ENCODE peak calls at places on chromosomes 4 and X, in six cellular contexts. H is testis, W is heart left ventricle, O is IMR-90, X is adrenal gland, T is HCT116. B is an unnamed sample.

GRCh38 chr4:7151668-7152227 is 40.6 kb upstream of the SORCS2 start:
- DNase-seq in H (no peak), X (no peak), O (no peak), W (no peak), T (no peak), B (no peak)

GRCh38 chr4:66034671-66035070 is 364.4 kb upstream of the EPHA5 start:
- DNase-seq in O (no peak), W (no peak), X (no peak), T (no peak), H (no peak), B (no peak)

GRCh38 chr4:161577604-161578301 is 586.0 kb downstream of the FSTL5 start:
- DNase-seq in W (no peak), X (no peak), O (peak; percentile 33), T (no peak), H (no peak), B (no peak)

GRCh38 chr4:128770807-128771206 is 38.7 kb upstream of the JADE1 start:
- DNase-seq in H (no peak), T (no peak), O (no peak), X (no peak), W (no peak), B (no peak)

GRCh38 chrX:92270936-92271655 is 491.9 kb downstream of the PCDH11X start:
- DNase-seq in T (no peak), H (no peak), X (no peak), O (no peak), W (no peak), B (no peak)

GRCh38 chrX:63930140-63930539 is 145.1 kb upstream of the ARHGEF9 start:
- DNase-seq in T (peak; percentile 10), W (no peak), X (no peak), H (peak; percentile 12), O (no peak), B (no peak)

GRCh38 chr4:1309261-1310010 is 19.7 kb downstream of the MAEA start:
- DNase-seq in T (no peak), O (peak; percentile 94), H (peak; percentile 94), X (peak; percentile 90), W (peak; percentile 88), B (peak; percentile 93)

GRCh38 chrX:25219480-25219879 is 203.7 kb upstream of the ARX start:
- DNase-seq in X (no peak), O (no peak), H (no peak), W (no peak), T (no peak), B (no peak)

GRCh38 chr4:5894266-5894665 is 1.4 kb upstream of the CRMP1 start:
- DNase-seq in W (no peak), O (no peak), H (no peak), T (no peak), X (no peak), B (no peak)

GRCh38 chrX:150566734-150567182 is 1.7 kb upstream of the MTM1 start:
- DNase-seq in H (no peak), T (no peak), O (no peak), W (no peak), X (no peak), B (no peak)
- H3K4me3 ChIP-seq in H (no peak overlapping the region), T (no peak overlapping the region), O (no peak overlapping the region), W (no peak overlapping the region), X (no peak overlapping the region), B (no peak overlapping the region)

DNA sequence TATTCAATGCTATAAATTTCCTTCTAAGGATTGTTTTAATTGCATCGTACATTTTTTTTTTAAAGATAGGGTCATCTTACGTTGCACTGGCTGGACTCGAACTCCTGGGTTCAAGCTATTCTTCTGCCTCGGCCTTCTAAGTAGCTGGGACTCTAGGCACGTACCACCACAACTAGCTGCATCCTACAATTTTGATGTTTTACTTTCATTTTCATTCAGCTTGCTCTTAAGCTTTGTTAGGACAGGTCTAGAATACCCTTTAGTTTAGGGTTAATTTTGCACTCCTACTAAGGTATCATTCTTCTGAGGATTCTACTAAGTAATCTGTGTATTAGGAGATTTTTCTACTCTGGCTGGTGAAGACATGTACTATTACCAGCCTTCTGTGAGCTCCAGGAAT is 50.2 kb upstream of the C1GALT1C1 start:
- DNase-seq in T (no peak), H (no peak), X (no peak), W (no peak), O (no peak), B (no peak)
- H3K4me1 ChIP-seq in T (no peaks in the 10 kb centered on the region), H (no peaks in the 10 kb centered on the region), X (no peaks in the 10 kb centered on the region), W (no peaks in the 10 kb centered on the region), O (no peaks in the 10 kb centered on the region), B (no peaks in the 10 kb centered on the region)

DNA sequence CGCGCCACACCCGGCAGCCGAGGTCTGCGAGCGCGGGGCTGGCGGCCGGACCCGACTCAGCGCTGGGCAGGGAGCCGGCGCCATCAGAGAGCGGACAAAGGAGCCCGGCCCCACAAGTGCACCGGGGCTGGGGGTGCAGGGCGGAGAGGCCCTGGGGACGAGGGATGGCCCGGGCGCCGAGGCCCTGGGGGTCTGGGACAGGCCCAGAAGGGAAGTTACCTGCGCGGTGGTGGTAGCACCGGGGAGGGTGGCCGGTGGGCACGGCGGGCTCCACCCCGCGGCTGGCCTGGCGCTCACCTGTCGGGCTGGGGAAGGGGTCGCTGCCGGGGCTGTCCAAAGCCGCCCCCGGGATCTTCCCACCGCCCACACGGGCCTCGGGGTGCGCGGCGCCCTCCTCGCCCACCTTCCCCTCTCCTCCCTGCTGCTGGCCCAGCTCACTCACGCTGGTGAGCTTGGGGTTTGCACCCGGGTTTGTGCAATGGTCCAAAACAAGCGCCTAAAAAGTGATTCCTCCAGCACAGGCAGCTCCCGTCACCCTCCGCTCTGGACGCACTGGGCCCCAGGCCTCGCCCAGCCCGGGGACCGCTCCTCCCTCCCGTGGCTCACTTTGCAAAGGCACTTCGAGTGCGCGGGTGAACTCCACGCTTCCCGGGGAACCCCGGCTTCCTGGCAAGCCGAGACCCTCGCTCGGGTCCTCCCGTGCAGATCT is at the start of gene CTPS2:
- DNase-seq in H (peak; percentile 55), X (peak; percentile 58), W (peak; percentile 54), T (no peak), O (peak; percentile 48), B (peak; percentile 81)
- TF ChIP-seq POLR2A in H (no peak), X (peak; percentile 73), W (no peak), T (no peak), O (no peak), B (peak; percentile 69)

GRCh38 chr4:88230953-88231835 is 53.2 kb downstream of the PPM1K start:
- DNase-seq in H (peak; percentile 32), X (no peak), W (no peak), T (no peak), O (peak; percentile 20), B (no peak)
- H3K4me3 ChIP-seq in H (peak overlapping the region; percentile 40), X (peak overlapping the region; percentile 44), W (peak overlapping the region; percentile 23), T (no peak overlapping the region), O (peak overlapping the region; percentile 43), B (no peak overlapping the region)

GRCh38 chr4:3690576-3691152 is 75.5 kb upstream of the ADRA2C start:
- DNase-seq in O (no peak), T (no peak), H (no peak), X (no peak), W (no peak), B (no peak)
- H3K4me1 ChIP-seq in O (no peaks in the 10 kb centered on the region), T (no peaks in the 10 kb centered on the region), H (no peaks in the 10 kb centered on the region), X (no peaks in the 10 kb centered on the region), W (no peaks in the 10 kb centered on the region), B (no peaks in the 10 kb centered on the region)

DNA sequence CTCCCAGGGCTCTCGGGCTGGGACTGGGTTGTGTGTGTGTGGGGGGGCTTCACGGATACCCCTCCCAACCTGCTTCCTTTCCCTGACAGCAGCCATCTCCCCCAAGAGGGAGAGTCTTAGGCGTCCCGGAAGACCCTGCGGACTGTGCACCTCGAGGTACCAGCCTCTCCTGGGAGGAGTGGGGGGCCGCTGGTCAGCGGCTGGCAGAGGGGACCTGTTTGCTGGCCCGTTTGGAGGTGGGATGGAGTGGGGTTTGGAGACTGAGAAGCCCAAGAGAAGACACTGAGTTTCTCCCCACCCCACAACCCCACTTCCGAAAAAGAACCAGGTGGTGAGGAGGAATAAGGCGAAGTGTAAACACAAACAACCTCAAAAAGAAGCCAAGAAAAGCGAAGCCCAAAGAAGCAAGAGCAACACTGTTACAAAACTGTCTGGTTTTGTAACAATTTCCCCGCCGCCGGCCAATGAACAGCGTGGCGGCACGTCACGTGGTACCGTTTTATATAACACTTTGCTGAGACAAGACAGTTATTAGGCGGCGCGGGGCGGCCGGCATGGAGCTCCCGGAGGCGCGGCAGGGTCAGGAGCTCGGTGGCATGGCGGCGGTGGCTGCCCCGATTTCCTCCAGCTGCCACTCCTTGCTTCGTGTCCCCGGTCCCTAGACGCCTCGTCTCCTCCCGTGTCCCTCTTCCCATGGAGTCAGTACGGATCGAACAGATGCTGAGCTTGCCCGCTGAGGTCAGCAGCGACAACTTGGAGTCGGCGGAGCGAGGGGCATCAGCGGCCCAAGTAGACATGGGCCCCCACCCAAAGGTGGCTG is at the start of gene LONRF3:
- DNase-seq in X (peak; percentile 73), T (no peak), W (peak; percentile 68), H (peak; percentile 89), O (peak; percentile 3), B (peak; percentile 86)
- TF ChIP-seq POLR2A in X (peak; percentile 90), T (peak; percentile 56), W (peak; percentile 78), H (peak; percentile 26), O (no peak), B (peak; percentile 94)

GRCh38 chr4:10456270-10457254 is 664 bp downstream of the ZNF518B start:
- DNase-seq in W (peak; percentile 56), X (peak; percentile 55), T (peak; percentile 19), H (peak; percentile 66), O (peak; percentile 56), B (peak; percentile 48)

GRCh38 chr4:10457255-10457801 is at the start of gene ZNF518B:
- DNase-seq in W (peak; percentile 72), H (peak; percentile 74), T (peak; percentile 29), X (peak; percentile 74), O (peak; percentile 48), B (peak; percentile 78)

GRCh38 chr4:10458190-10458589 is 964 bp upstream of the ZNF518B start:
- DNase-seq in W (no peak), O (no peak), X (peak; percentile 21), T (no peak), H (no peak), B (no peak)

GRCh38 chr4:10455133-10455532 is 2.1 kb downstream of the ZNF518B start:
- DNase-seq in W (no peak), T (no peak), H (no peak), X (no peak), O (no peak), B (no peak)

GRCh38 chr4:10454726-10455125 is 2.5 kb downstream of the ZNF518B start:
- DNase-seq in T (no peak), H (no peak), W (no peak), X (no peak), O (no peak), B (no peak)
- H3K4me3 ChIP-seq in T (no peak overlapping the region), H (no peak overlapping the region), W (no peak overlapping the region), X (no peak overlapping the region), O (no peak overlapping the region), B (no peak overlapping the region)

GRCh38 chr4:165393704-165394103 is 14.9 kb downstream of the CPE start:
- DNase-seq in T (no peak), O (no peak), W (no peak), H (no peak), X (no peak), B (no peak)
- H3K4me1 ChIP-seq in T (peaks cover 3% of the 10 kb centered on the region), O (no peaks in the 10 kb centered on the region), W (no peaks in the 10 kb centered on the region), H (no peaks in the 10 kb centered on the region), X (peaks cover 6% of the 10 kb centered on the region), B (no peaks in the 10 kb centered on the region)